ENCODE peak calls at places on chromosomes 16 and 17, in four cellular contexts. B, I, O and A are unnamed samples.

GRCh38 chr17:82276951-82277350 is 3.5 kb upstream of the CSNK1D start:
- DNase-seq in B (no peak), O (no peak), I (no peak), A (no peak)

GRCh38 chr17:28963841-28964240 is 12.5 kb upstream of the PHF12 start:
- DNase-seq in B (no peak), I (no peak), O (peak; percentile 3), A (no peak)

GRCh38 chr16:79004281-79004680 is 596.3 kb downstream of the MAF start:
- DNase-seq in I (no peak), O (no peak), B (no peak), A (no peak)

GRCh38 chr17:31733326-31733725 is 125.7 kb downstream of the COPRS start:
- DNase-seq in O (no peak), B (no peak), I (no peak), A (no peak)

GRCh38 chr16:85564277-85565051 is 48.7 kb upstream of the GSE1 start:
- DNase-seq in B (peak; percentile 39), I (peak; percentile 56), O (peak; percentile 71), A (no peak)

GRCh38 chr17:77503916-77504651 is 363.3 kb downstream of the SEC14L1 start:
- DNase-seq in B (peak; percentile 21), I (no peak), O (no peak), A (no peak)

GRCh38 chr17:67183531-67183930 is 61.5 kb downstream of the HELZ start:
- DNase-seq in O (no peak), I (no peak), B (no peak), A (no peak)

GRCh38 chr17:66165537-66166123 is 26.3 kb downstream of the CEP112 start:
- DNase-seq in I (peak; percentile 33), O (peak; percentile 56), B (no peak), A (peak; percentile 18)

GRCh38 chr17:36195474-36196098 is 972 bp downstream of the CCL3L1 start:
- DNase-seq in I (no peak), O (no peak), B (no peak), A (no peak)

GRCh38 chr16:83245061-83245460 is 562.7 kb upstream of the HSBP1 start:
- DNase-seq in B (no peak), I (no peak), O (no peak), A (no peak)

GRCh38 chr17:13694934-13695333 is 93.2 kb upstream of the HS3ST3A1 start:
- DNase-seq in O (no peak), B (no peak), I (no peak), A (no peak)

GRCh38 chr17:70552230-70552981 is 383.1 kb downstream of the KCNJ2 start:
- DNase-seq in I (peak; percentile 18), B (no peak), O (peak; percentile 40), A (peak; percentile 31)

GRCh38 chr17:77802811-77803220 is 155.7 kb upstream of the TNRC6C start:
- DNase-seq in O (no peak), I (no peak), B (no peak), A (peak; percentile 70)

GRCh38 chr17:38870259-38871165 is 654 bp downstream of the LASP1 start:
- DNase-seq in O (no peak), B (peak; percentile 87), I (peak; percentile 53), A (peak; percentile 35)

GRCh38 chr17:66717680-66718079 is 117.2 kb upstream of the CACNG5 start:
- DNase-seq in B (no peak), I (peak; percentile 75), O (no peak), A (no peak)

GRCh38 chr16:53692146-53692545 is 11.5 kb downstream of the RPGRIP1L start:
- DNase-seq in O (no peak), I (no peak), B (no peak), A (no peak)

GRCh38 chr16:27313422-27314160 is at the start of gene IL4R:
- DNase-seq in B (peak; percentile 77), I (peak; percentile 70), O (peak; percentile 71), A (no peak)

GRCh38 chr17:8707591-8708453 is 36.8 kb downstream of the CCDC42 start:
- DNase-seq in I (no peak), B (no peak), O (no peak), A (no peak)

GRCh38 chr17:8019665-8020064 is 17.2 kb downstream of the GUCY2D start:
- DNase-seq in B (no peak), I (peak; percentile 97), O (no peak), A (no peak)

GRCh38 chr17:40020146-40020545 is 4.9 kb downstream of the CSF3 start:
- DNase-seq in I (no peak), O (peak; percentile 1), B (no peak), A (no peak)

GRCh38 chr16:14428043-14428442 is 202.0 kb downstream of the PARN start:
- DNase-seq in B (no peak), I (no peak), O (no peak), A (no peak)

GRCh38 chr17:39982069-39982371 is 1.4 kb downstream of the PSMD3 start:
- DNase-seq in O (no peak), B (no peak), I (no peak), A (no peak)

GRCh38 chr17:46929413-46929812 is 6.5 kb downstream of the GOSR2 start:
- DNase-seq in O (no peak), B (no peak), I (peak; percentile 69), A (no peak)

GRCh38 chr16:66566051-66566901 is at the start of gene CMTM1:
- DNase-seq in I (no peak), O (no peak), B (no peak), A (no peak)

GRCh38 chr17:28008526-28008925 is 34.0 kb upstream of the NLK start:
- DNase-seq in O (no peak), I (peak; percentile 60), B (peak; percentile 45), A (no peak)

GRCh38 chr16:13307255-13307654 is 405.9 kb downstream of the SHISA9 start:
- DNase-seq in B (no peak), I (peak; percentile 96), O (no peak), A (no peak)

GRCh38 chr16:85584989-85585388 is 28.1 kb upstream of the GSE1 start:
- DNase-seq in I (no peak), O (no peak), B (no peak), A (peak; percentile 49)